ENCODE peak calls at places on chromosomes 5 and 9, in ten cellular contexts. One of them, this sample, is unnamed.
A peak's percentile ranks its signal among the peaks of the same experiment; 100 is the strongest.

GRCh38 chr5:65871182-65871581 is 55.2 kb upstream of the ERBIN start:
- DNase-seq in adipocyte: peak; percentile 29
- DNase-seq in IMR-90: peak; percentile 54
- DNase-seq in mesendoderm: no peak
- DNase-seq in NT2/D1: no peak
- DNase-seq in GM12878: no peak
- DNase-seq in fibroblast of lung: peak; percentile 88
- DNase-seq in colonic mucosa: no peak
- DNase-seq in kidney: no peak
- DNase-seq in neural progenitor cell: no peak
- DNase-seq in this sample: no peak

GRCh38 chr5:148224131-148224742 is 14.1 kb upstream of the MARCOL start:
- DNase-seq in adipocyte: no peak
- DNase-seq in IMR-90: no peak
- DNase-seq in mesendoderm: no peak
- DNase-seq in NT2/D1: no peak
- DNase-seq in GM12878: no peak
- DNase-seq in fibroblast of lung: no peak
- DNase-seq in colonic mucosa: no peak
- DNase-seq in kidney: no peak
- DNase-seq in neural progenitor cell: no peak
- DNase-seq in this sample: no peak

GRCh38 chr9:27118916-27119315 is 9.9 kb downstream of the TEK start:
- DNase-seq in adipocyte: peak; percentile 47
- DNase-seq in IMR-90: peak; percentile 78
- DNase-seq in mesendoderm: no peak
- DNase-seq in NT2/D1: no peak
- DNase-seq in GM12878: no peak
- DNase-seq in fibroblast of lung: peak; percentile 82
- DNase-seq in colonic mucosa: no peak
- DNase-seq in kidney: no peak
- DNase-seq in neural progenitor cell: no peak
- DNase-seq in this sample: no peak

GRCh38 chr5:17737087-17737486 is 102.8 kb downstream of the TAF11L14 start:
- DNase-seq in adipocyte: peak; percentile 66
- DNase-seq in IMR-90: peak; percentile 14
- DNase-seq in mesendoderm: no peak
- DNase-seq in NT2/D1: no peak
- DNase-seq in GM12878: no peak
- DNase-seq in fibroblast of lung: no peak
- DNase-seq in colonic mucosa: no peak
- DNase-seq in kidney: no peak
- DNase-seq in neural progenitor cell: no peak
- DNase-seq in this sample: no peak

GRCh38 chr9:31210982-31211570 is 1173.4 kb upstream of the ACO1 start:
- DNase-seq in adipocyte: no peak
- DNase-seq in IMR-90: no peak
- DNase-seq in mesendoderm: peak; percentile 40
- DNase-seq in NT2/D1: no peak
- DNase-seq in GM12878: peak; percentile 1
- DNase-seq in fibroblast of lung: no peak
- DNase-seq in colonic mucosa: no peak
- DNase-seq in kidney: peak; percentile 57
- DNase-seq in neural progenitor cell: peak; percentile 10
- DNase-seq in this sample: no peak

GRCh38 chr5:56616454-56617160 is 198.7 kb upstream of the MAP3K1 start:
- DNase-seq in adipocyte: no peak
- DNase-seq in IMR-90: no peak
- DNase-seq in mesendoderm: no peak
- DNase-seq in NT2/D1: no peak
- DNase-seq in GM12878: no peak
- DNase-seq in fibroblast of lung: no peak
- DNase-seq in colonic mucosa: no peak
- DNase-seq in kidney: no peak
- DNase-seq in neural progenitor cell: no peak
- DNase-seq in this sample: no peak

GRCh38 chr5:148384389-148384756 is 615 bp downstream of the FBXO38 start:
- DNase-seq in adipocyte: no peak
- DNase-seq in IMR-90: no peak
- DNase-seq in mesendoderm: peak; percentile 44
- DNase-seq in NT2/D1: no peak
- DNase-seq in GM12878: no peak
- DNase-seq in fibroblast of lung: peak; percentile 12
- DNase-seq in colonic mucosa: no peak
- DNase-seq in kidney: no peak
- DNase-seq in neural progenitor cell: no peak
- DNase-seq in this sample: peak; percentile 8

GRCh38 chr5:58366461-58366860 is 93.4 kb downstream of the PLK2 start:
- DNase-seq in adipocyte: peak; percentile 42
- DNase-seq in IMR-90: peak; percentile 45
- DNase-seq in mesendoderm: no peak
- DNase-seq in NT2/D1: no peak
- DNase-seq in GM12878: no peak
- DNase-seq in fibroblast of lung: peak; percentile 64
- DNase-seq in colonic mucosa: no peak
- DNase-seq in kidney: no peak
- DNase-seq in neural progenitor cell: no peak
- DNase-seq in this sample: no peak

GRCh38 chr5:181100121-181101015 is 30.6 kb downstream of the OR2V1 start:
- DNase-seq in adipocyte: peak; percentile 24
- DNase-seq in IMR-90: no peak
- DNase-seq in mesendoderm: peak; percentile 46
- DNase-seq in NT2/D1: no peak
- DNase-seq in GM12878: no peak
- DNase-seq in fibroblast of lung: peak; percentile 4
- DNase-seq in colonic mucosa: no peak
- DNase-seq in kidney: no peak
- DNase-seq in neural progenitor cell: peak; percentile 60
- DNase-seq in this sample: no peak

GRCh38 chr9:83596899-83597504 is 25.9 kb upstream of the IDNK start:
- DNase-seq in adipocyte: peak; percentile 53
- DNase-seq in IMR-90: no peak
- DNase-seq in mesendoderm: peak; percentile 70
- DNase-seq in NT2/D1: peak; percentile 55
- DNase-seq in GM12878: no peak
- DNase-seq in fibroblast of lung: no peak
- DNase-seq in colonic mucosa: peak; percentile 53
- DNase-seq in kidney: no peak
- DNase-seq in neural progenitor cell: peak; percentile 76
- DNase-seq in this sample: peak; percentile 31

GRCh38 chr9:15373201-15373530 is 49.5 kb upstream of the SNAPC3 start:
- DNase-seq in adipocyte: peak; percentile 80
- DNase-seq in IMR-90: peak; percentile 94
- DNase-seq in mesendoderm: no peak
- DNase-seq in NT2/D1: no peak
- DNase-seq in GM12878: no peak
- DNase-seq in fibroblast of lung: peak; percentile 79
- DNase-seq in colonic mucosa: no peak
- DNase-seq in kidney: no peak
- DNase-seq in neural progenitor cell: no peak
- DNase-seq in this sample: no peak

GRCh38 chr5:6488021-6488420 is 39.4 kb downstream of the UBE2QL1 start:
- DNase-seq in adipocyte: no peak
- DNase-seq in IMR-90: no peak
- DNase-seq in mesendoderm: no peak
- DNase-seq in NT2/D1: no peak
- DNase-seq in GM12878: no peak
- DNase-seq in fibroblast of lung: peak; percentile 7
- DNase-seq in colonic mucosa: no peak
- DNase-seq in kidney: no peak
- DNase-seq in neural progenitor cell: no peak
- DNase-seq in this sample: no peak

GRCh38 chr5:91443028-91443427 is 59.9 kb upstream of the ARRDC3 start:
- DNase-seq in adipocyte: peak; percentile 59
- DNase-seq in IMR-90: peak; percentile 69
- DNase-seq in mesendoderm: no peak
- DNase-seq in NT2/D1: no peak
- DNase-seq in GM12878: no peak
- DNase-seq in fibroblast of lung: peak; percentile 91
- DNase-seq in colonic mucosa: no peak
- DNase-seq in kidney: no peak
- DNase-seq in neural progenitor cell: no peak
- DNase-seq in this sample: no peak

GRCh38 chr5:137730331-137730730 is 5.6 kb downstream of the KLHL3 start:
- DNase-seq in adipocyte: peak; percentile 26
- DNase-seq in IMR-90: peak; percentile 78
- DNase-seq in mesendoderm: no peak
- DNase-seq in NT2/D1: no peak
- DNase-seq in GM12878: no peak
- DNase-seq in fibroblast of lung: peak; percentile 82
- DNase-seq in colonic mucosa: no peak
- DNase-seq in kidney: no peak
- DNase-seq in neural progenitor cell: no peak
- DNase-seq in this sample: no peak

GRCh38 chr5:81165493-81166119 is 67.5 kb upstream of the CKMT2 start:
- DNase-seq in adipocyte: peak; percentile 81
- DNase-seq in IMR-90: peak; percentile 67
- DNase-seq in mesendoderm: peak; percentile 91
- DNase-seq in NT2/D1: peak; percentile 48
- DNase-seq in GM12878: no peak
- DNase-seq in fibroblast of lung: peak; percentile 75
- DNase-seq in colonic mucosa: peak; percentile 61
- DNase-seq in kidney: no peak
- DNase-seq in neural progenitor cell: peak; percentile 82
- DNase-seq in this sample: peak; percentile 80

GRCh38 chr5:172285226-172286143 is 1.9 kb upstream of the UBTD2 start:
- DNase-seq in adipocyte: peak; percentile 17
- DNase-seq in IMR-90: no peak
- DNase-seq in mesendoderm: peak; percentile 60
- DNase-seq in NT2/D1: no peak
- DNase-seq in GM12878: no peak
- DNase-seq in fibroblast of lung: no peak
- DNase-seq in colonic mucosa: no peak
- DNase-seq in kidney: no peak
- DNase-seq in neural progenitor cell: no peak
- DNase-seq in this sample: no peak

GRCh38 chr5:106380736-106381135 is 1290.0 kb downstream of the EFNA5 start:
- DNase-seq in adipocyte: peak; percentile 41
- DNase-seq in IMR-90: peak; percentile 85
- DNase-seq in mesendoderm: no peak
- DNase-seq in NT2/D1: no peak
- DNase-seq in GM12878: no peak
- DNase-seq in fibroblast of lung: peak; percentile 85
- DNase-seq in colonic mucosa: no peak
- DNase-seq in kidney: no peak
- DNase-seq in neural progenitor cell: no peak
- DNase-seq in this sample: no peak

GRCh38 chr5:154697335-154697734 is 57.8 kb upstream of the LARP1 start:
- DNase-seq in adipocyte: peak; percentile 19
- DNase-seq in IMR-90: peak; percentile 66
- DNase-seq in mesendoderm: no peak
- DNase-seq in NT2/D1: no peak
- DNase-seq in GM12878: no peak
- DNase-seq in fibroblast of lung: peak; percentile 44
- DNase-seq in colonic mucosa: no peak
- DNase-seq in kidney: no peak
- DNase-seq in neural progenitor cell: no peak
- DNase-seq in this sample: no peak

GRCh38 chr5:141883184-141883947 is 5.2 kb upstream of the PCDH1 start:
- DNase-seq in adipocyte: peak; percentile 66
- DNase-seq in IMR-90: peak; percentile 11
- DNase-seq in mesendoderm: peak; percentile 79
- DNase-seq in NT2/D1: peak; percentile 71
- DNase-seq in GM12878: no peak
- DNase-seq in fibroblast of lung: no peak
- DNase-seq in colonic mucosa: no peak
- DNase-seq in kidney: peak; percentile 70
- DNase-seq in neural progenitor cell: peak; percentile 89
- DNase-seq in this sample: no peak
- H3K9ac ChIP-seq in adipocyte: no peak overlapping the region
- H3K9ac ChIP-seq in IMR-90: no peak overlapping the region
- H3K9ac ChIP-seq in mesendoderm: no peak overlapping the region
- H3K9ac ChIP-seq in NT2/D1: peak overlapping the region; percentile 29
- H3K9ac ChIP-seq in GM12878: no peak overlapping the region
- H3K9ac ChIP-seq in fibroblast of lung: no peak overlapping the region
- H3K9ac ChIP-seq in colonic mucosa: no peak overlapping the region
- H3K9ac ChIP-seq in kidney: no peak overlapping the region
- H3K9ac ChIP-seq in neural progenitor cell: no peak overlapping the region
- H3K9ac ChIP-seq in this sample: no peak overlapping the region

GRCh38 chr5:111229126-111229525 is 4.9 kb downstream of the CAMK4 start:
- DNase-seq in adipocyte: no peak
- DNase-seq in IMR-90: no peak
- DNase-seq in mesendoderm: no peak
- DNase-seq in NT2/D1: no peak
- DNase-seq in GM12878: no peak
- DNase-seq in fibroblast of lung: no peak
- DNase-seq in colonic mucosa: no peak
- DNase-seq in kidney: no peak
- DNase-seq in neural progenitor cell: no peak
- DNase-seq in this sample: no peak
- H3K4me1 ChIP-seq in adipocyte: peaks cover 13% of the 10 kb centered on the region
- H3K4me1 ChIP-seq in IMR-90: no peaks in the 10 kb centered on the region
- H3K4me1 ChIP-seq in mesendoderm: no peaks in the 10 kb centered on the region
- H3K4me1 ChIP-seq in NT2/D1: peaks cover 2% of the 10 kb centered on the region
- H3K4me1 ChIP-seq in GM12878: peaks cover 46% of the 10 kb centered on the region
- H3K4me1 ChIP-seq in fibroblast of lung: peaks cover 6% of the 10 kb centered on the region
- H3K4me1 ChIP-seq in colonic mucosa: peaks cover 3% of the 10 kb centered on the region
- H3K4me1 ChIP-seq in kidney: no peaks in the 10 kb centered on the region
- H3K4me1 ChIP-seq in neural progenitor cell: no peaks in the 10 kb centered on the region
- H3K4me1 ChIP-seq in this sample: peaks cover 25% of the 10 kb centered on the region

GRCh38 chr5:140109818-140110733 is 3.8 kb upstream of the PURA start:
- DNase-seq in adipocyte: no peak
- DNase-seq in IMR-90: no peak
- DNase-seq in mesendoderm: no peak
- DNase-seq in NT2/D1: no peak
- DNase-seq in GM12878: no peak
- DNase-seq in fibroblast of lung: no peak
- DNase-seq in colonic mucosa: no peak
- DNase-seq in kidney: no peak
- DNase-seq in neural progenitor cell: no peak
- DNase-seq in this sample: no peak
- H3K9ac ChIP-seq in adipocyte: peak overlapping the region; percentile 90
- H3K9ac ChIP-seq in IMR-90: no peak overlapping the region
- H3K9ac ChIP-seq in mesendoderm: no peak overlapping the region
- H3K9ac ChIP-seq in NT2/D1: no peak overlapping the region
- H3K9ac ChIP-seq in GM12878: no peak overlapping the region
- H3K9ac ChIP-seq in fibroblast of lung: no peak overlapping the region
- H3K9ac ChIP-seq in colonic mucosa: no peak overlapping the region
- H3K9ac ChIP-seq in kidney: no peak overlapping the region
- H3K9ac ChIP-seq in neural progenitor cell: no peak overlapping the region
- H3K9ac ChIP-seq in this sample: no peak overlapping the region

DNA sequence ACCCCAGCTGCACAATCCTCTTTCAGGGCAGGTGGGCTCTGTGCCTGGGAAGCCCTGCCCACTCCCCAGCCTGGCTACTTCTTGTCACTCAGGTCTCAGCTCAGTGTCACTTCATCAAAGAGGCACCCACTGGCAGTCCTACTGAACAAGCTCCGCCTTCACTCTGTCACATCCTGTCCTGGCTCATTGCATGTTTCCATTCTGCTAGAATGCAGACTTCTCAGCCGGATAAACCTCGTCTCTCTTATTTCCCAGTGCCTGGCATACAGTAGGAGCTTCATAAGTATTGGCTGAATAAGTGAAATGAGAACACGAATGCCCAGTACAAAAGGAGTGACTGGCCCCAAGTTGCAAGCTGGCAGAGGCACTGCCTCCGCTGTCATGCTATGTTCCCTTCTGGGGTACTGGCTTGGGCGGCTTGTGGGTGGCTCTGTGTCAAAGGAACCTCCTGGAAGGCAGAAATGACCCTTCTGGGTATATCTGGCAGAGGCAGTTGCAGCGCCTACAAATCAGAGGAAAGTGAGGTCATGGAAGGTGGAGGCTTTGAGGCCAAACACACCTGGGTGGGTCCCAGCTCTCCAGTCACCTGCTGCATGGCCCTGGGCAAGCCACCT is 98.3 kb upstream of the PHYKPL start:
- DNase-seq in adipocyte: no peak
- DNase-seq in IMR-90: no peak
- DNase-seq in mesendoderm: peak; percentile 42
- DNase-seq in NT2/D1: no peak
- DNase-seq in GM12878: no peak
- DNase-seq in fibroblast of lung: no peak
- DNase-seq in colonic mucosa: no peak
- DNase-seq in kidney: peak; percentile 36
- DNase-seq in neural progenitor cell: no peak
- DNase-seq in this sample: no peak
- H3K4me1 ChIP-seq in adipocyte: peaks cover 16% of the 10 kb centered on the region
- H3K4me1 ChIP-seq in IMR-90: no peaks in the 10 kb centered on the region
- H3K4me1 ChIP-seq in mesendoderm: no peaks in the 10 kb centered on the region
- H3K4me1 ChIP-seq in NT2/D1: peaks cover 7% of the 10 kb centered on the region
- H3K4me1 ChIP-seq in GM12878: no peaks in the 10 kb centered on the region
- H3K4me1 ChIP-seq in fibroblast of lung: no peaks in the 10 kb centered on the region
- H3K4me1 ChIP-seq in colonic mucosa: peaks cover 15% of the 10 kb centered on the region
- H3K4me1 ChIP-seq in kidney: no peaks in the 10 kb centered on the region
- H3K4me1 ChIP-seq in neural progenitor cell: peaks cover 6% of the 10 kb centered on the region
- H3K4me1 ChIP-seq in this sample: no peaks in the 10 kb centered on the region

This sample was measured in MM.1S.